ENCODE peak calls at places on chromosomes 6 and 20, in five cellular contexts. D is RPMI7951, J is T-helper 1 cell, M is ACHN, V is GM04503. B is an unnamed sample.

GRCh38 chr20:37669062-37669772 is 24.6 kb upstream of the CTNNBL1 start:
- DNase-seq in D (peak), J (no peak), M (no peak), V (no peak), B (no peak)

GRCh38 chr6:87407531-87407895 is 259 bp upstream of the CFAP206 start:
- DNase-seq in D (peak), J (no peak), M (peak), V (no peak), B (no peak)

GRCh38 chr6:118207947-118208346 is 300.9 kb downstream of the SLC35F1 start:
- DNase-seq in D (no peak), J (no peak), M (no peak), V (no peak), B (no peak)

GRCh38 chr6:72530750-72531149 is 91.1 kb upstream of the KCNQ5 start:
- DNase-seq in D (no peak), J (no peak), M (no peak), V (no peak), B (no peak)

GRCh38 chr6:144284753-144285547 is at the start of gene UTRN:
- DNase-seq in D (peak), J (peak), M (peak), V (peak), B (peak)

GRCh38 chr6:33926451-33926850 is 122.6 kb upstream of the MLN start:
- DNase-seq in D (peak), J (no peak), M (peak), V (no peak), B (no peak)

GRCh38 chr6:13402711-13403110 is 74.4 kb upstream of the TBC1D7 start:
- DNase-seq in D (no peak), J (no peak), M (no peak), V (no peak), B (no peak)

GRCh38 chr6:92892626-92893025 is 526.7 kb downstream of the EPHA7 start:
- DNase-seq in D (no peak), J (no peak), M (no peak), V (no peak), B (no peak)

GRCh38 chr20:44345147-44345546 is 8.3 kb downstream of the R3HDML start:
- DNase-seq in D (no peak), J (no peak), M (no peak), V (no peak), B (no peak)

GRCh38 chr6:6924708-6925107 is 183.1 kb upstream of the RREB1 start:
- DNase-seq in D (no peak), J (no peak), M (no peak), V (no peak), B (no peak)

GRCh38 chr6:153625089-153625488 is 414.0 kb upstream of the OPRM1 start:
- DNase-seq in D (peak), J (no peak), M (peak), V (no peak), B (no peak)

GRCh38 chr6:56246941-56247653 is at the start of gene COL21A1:
- DNase-seq in D (no peak), J (no peak), M (peak), V (no peak), B (peak)

GRCh38 chr20:19254956-19255355 is 42.5 kb downstream of the SLC24A3 start:
- DNase-seq in D (peak), J (no peak), M (no peak), V (no peak), B (no peak)

GRCh38 chr6:157405986-157406385 is 25.0 kb downstream of the ZDHHC14 start:
- DNase-seq in D (no peak), J (no peak), M (peak), V (no peak), B (no peak)

GRCh38 chr20:17676942-17677341 is 5.1 kb downstream of the RRBP1 start:
- DNase-seq in D (no peak), J (no peak), M (no peak), V (no peak), B (no peak)

GRCh38 chr6:22383016-22383415 is 86.2 kb upstream of the PRL start:
- DNase-seq in D (no peak), J (no peak), M (no peak), V (no peak), B (no peak)

GRCh38 chr6:43828711-43829110 is 58.7 kb downstream of the VEGFA start:
- DNase-seq in D (no peak), J (no peak), M (no peak), V (no peak), B (no peak)